ENCODE peak calls at places on chromosomes 11 and 22, in four cellular contexts. J, G, A and N are unnamed samples.

GRCh38 chr11:126476256-126476970 is 120.9 kb downstream of the ST3GAL4 start:
- DNase-seq in J (no peak), A (no peak), G (no peak), N (no peak)

GRCh38 chr22:20422271-20422958 is 15.2 kb downstream of the SCARF2 start:
- DNase-seq in J (no peak), G (no peak), A (no peak), N (no peak)

GRCh38 chr22:36692280-36692679 is 11.3 kb downstream of the CACNG2 start:
- DNase-seq in A (no peak), G (no peak), J (no peak), N (no peak)

GRCh38 chr22:37203354-37204044 is 8.8 kb downstream of the SSTR3 start:
- DNase-seq in A (peak), J (no peak), G (no peak), N (no peak)

GRCh38 chr22:30305906-30306628 is 16.8 kb upstream of the CASTOR1 start:
- DNase-seq in G (no peak), A (no peak), J (no peak), N (no peak)

GRCh38 chr11:62497132-62497915 is 49.3 kb downstream of the AHNAK start:
- DNase-seq in J (peak), G (peak), A (peak), N (peak)

GRCh38 chr22:35349704-35350538 is 31.0 kb upstream of the HMOX1 start:
- DNase-seq in J (no peak), G (no peak), A (no peak), N (no peak)

GRCh38 chr22:41600976-41601375 is 11.3 kb upstream of the PMM1 start:
- DNase-seq in G (no peak), J (no peak), A (no peak), N (no peak)

GRCh38 chr11:11252403-11252802 is 100.6 kb downstream of the CSNK2A3 start:
- DNase-seq in J (no peak), A (no peak), G (no peak), N (no peak)

GRCh38 chr11:16226245-16226644 is 130.1 kb downstream of the SOX6 start:
- DNase-seq in A (no peak), G (no peak), J (no peak), N (peak)

GRCh38 chr22:29359469-29359868 is 28.9 kb downstream of the AP1B1 start:
- DNase-seq in G (no peak), J (peak), A (peak), N (peak)

GRCh38 chr11:1271406-1271805 is 38.0 kb downstream of the TOLLIP start:
- DNase-seq in A (no peak), J (no peak), G (no peak), N (no peak)

GRCh38 chr11:3058753-3059664 is 1.8 kb upstream of the CARS1 start:
- DNase-seq in J (peak), A (peak), G (no peak), N (peak)

GRCh38 chr11:74094393-74094792 is 76.4 kb downstream of the C2CD3 start:
- DNase-seq in G (no peak), J (no peak), A (no peak), N (no peak)

GRCh38 chr22:47534150-47535133 is 772.0 kb downstream of the TBC1D22A start:
- DNase-seq in J (no peak), A (no peak), G (no peak), N (no peak)

GRCh38 chr11:5807580-5807979 is 1.1 kb upstream of the OR52N2 start:
- DNase-seq in J (peak), G (no peak), A (no peak), N (peak)

GRCh38 chr11:60914620-60915249 is 777 bp downstream of the TMEM109 start:
- DNase-seq in A (peak), J (no peak), G (no peak), N (no peak)

GRCh38 chr11:16606784-16607674 is 131.4 kb upstream of the C11orf58 start:
- DNase-seq in G (no peak), J (peak), A (peak), N (no peak)

GRCh38 chr22:38259370-38259769 is 13.4 kb downstream of the TMEM184B start:
- DNase-seq in J (no peak), G (no peak), A (no peak), N (no peak)

GRCh38 chr11:128156486-128156885 is 430.9 kb downstream of the ETS1 start:
- DNase-seq in G (no peak), A (no peak), J (no peak), N (no peak)

GRCh38 chr22:37639070-37639760 is at the start of gene SH3BP1:
- DNase-seq in G (no peak), J (peak), A (peak), N (peak)

GRCh38 chr22:40518840-40519239 is 117.7 kb downstream of the MRTFA start:
- DNase-seq in G (no peak), J (no peak), A (no peak), N (no peak)

GRCh38 chr11:62125316-62125715 is 1.5 kb downstream of the INCENP start:
- DNase-seq in A (peak), G (no peak), J (no peak), N (no peak)

GRCh38 chr11:116379185-116379828 is 393.5 kb downstream of the BUD13 start:
- DNase-seq in G (no peak), J (peak), A (peak), N (peak)

GRCh38 chr11:25317221-25317620 is 820.4 kb downstream of the LUZP2 start:
- DNase-seq in J (no peak), A (no peak), G (no peak), N (no peak)

GRCh38 chr22:17773606-17774205 is 563 bp downstream of the BID start:
- DNase-seq in G (no peak), A (peak), J (peak), N (peak)

GRCh38 chr11:7204778-7205177 is 46.9 kb upstream of the SYT9 start:
- DNase-seq in G (no peak), A (no peak), J (no peak), N (no peak)

GRCh38 chr11:133907216-133907615 is 49.6 kb downstream of the IGSF9B start:
- DNase-seq in A (no peak), G (no peak), J (no peak), N (no peak)

GRCh38 chr22:44448271-44448780 is 49.7 kb downstream of the RTL6 start:
- DNase-seq in G (no peak), J (no peak), A (no peak), N (no peak)

GRCh38 chr11:33319965-33320813 is 63.0 kb downstream of the HIPK3 start:
- DNase-seq in J (no peak), A (no peak), G (no peak), N (no peak)

GRCh38 chr11:111871693-111872161 is 346 bp upstream of the ALG9 start:
- DNase-seq in J (no peak), G (no peak), A (no peak), N (no peak)

GRCh38 chr11:72741429-72741833 is 10.8 kb downstream of the ARAP1 start:
- DNase-seq in G (no peak), J (no peak), A (peak), N (peak)

GRCh38 chr11:62816567-62816966 is 11.3 kb upstream of the NXF1 start:
- DNase-seq in G (no peak), A (no peak), J (no peak), N (no peak)

GRCh38 chr11:61477734-61478148 is 30.8 kb upstream of the LRRC10B start:
- DNase-seq in J (peak), A (peak), G (no peak), N (no peak)

GRCh38 chr11:43786016-43786415 is 94.6 kb upstream of the ALKBH3 start:
- DNase-seq in A (no peak), G (no peak), J (no peak), N (no peak)

GRCh38 chr11:43787823-43788222 is 92.8 kb upstream of the ALKBH3 start:
- DNase-seq in A (no peak), J (no peak), G (no peak), N (no peak)

GRCh38 chr11:43790444-43790794 is 90.2 kb upstream of the ALKBH3 start:
- DNase-seq in G (no peak), A (no peak), J (no peak), N (no peak)

GRCh38 chr11:43788394-43788793 is 92.2 kb upstream of the ALKBH3 start:
- DNase-seq in A (no peak), G (no peak), J (no peak), N (no peak)

GRCh38 chr11:43789700-43790443 is 90.8 kb upstream of the ALKBH3 start:
- DNase-seq in J (no peak), A (no peak), G (no peak), N (no peak)
- TF ChIP-seq ETV6 in J (no peak), A (no peak), G (no peak), N (no peak)

DNA sequence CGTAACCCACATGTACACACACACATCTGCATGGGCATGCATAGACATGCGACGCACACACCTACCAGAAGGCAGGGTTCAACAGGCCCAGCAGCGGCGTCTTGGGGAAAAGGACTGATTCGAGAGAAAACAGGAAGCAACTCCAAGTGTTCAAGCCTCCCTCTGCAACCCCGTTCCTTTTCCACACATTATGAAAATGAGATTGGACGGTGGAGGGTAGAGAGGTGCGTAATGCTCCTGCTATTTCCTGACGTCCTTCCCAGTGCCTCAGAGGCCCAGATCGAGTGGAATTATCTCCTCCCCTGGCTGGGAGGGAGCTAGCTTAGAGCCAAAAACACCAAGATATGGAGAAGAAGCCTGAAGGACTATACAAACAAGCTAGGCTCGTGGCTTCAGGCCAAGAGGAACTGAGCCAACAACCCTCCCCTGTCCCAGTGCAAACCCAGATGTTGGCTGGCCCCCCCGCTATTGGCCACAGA is 289.2 kb downstream of the MN1 start:
- DNase-seq in A (no peak), J (no peak), G (no peak), N (no peak)
- TF ChIP-seq ETV6 in A (no peak), J (no peak), G (no peak), N (no peak)

GRCh38 chr11:47182380-47182779 is 3.9 kb downstream of the PACSIN3 start:
- DNase-seq in A (no peak), J (no peak), G (no peak), N (no peak)
- TF ChIP-seq ETV6 in A (no peak), J (no peak), G (no peak), N (no peak)

GRCh38 chr11:120182357-120182756 is 28.5 kb upstream of the OAF start:
- DNase-seq in A (no peak), J (no peak), G (no peak), N (no peak)
- TF ChIP-seq ETV6 in A (no peak), J (no peak), G (no peak), N (no peak)

GRCh38 chr11:125330462-125331325 is 165.4 kb downstream of the FEZ1 start:
- DNase-seq in A (no peak), G (no peak), J (no peak), N (no peak)
- TF ChIP-seq ETV6 in A (no peak), G (no peak), J (no peak), N (no peak)

GRCh38 chr11:92225206-92225562 is 566 bp downstream of the FAT3 start:
- DNase-seq in G (no peak), J (no peak), A (no peak), N (no peak)
- TF ChIP-seq ETV6 in G (no peak), J (no peak), A (no peak), N (no peak)

DNA sequence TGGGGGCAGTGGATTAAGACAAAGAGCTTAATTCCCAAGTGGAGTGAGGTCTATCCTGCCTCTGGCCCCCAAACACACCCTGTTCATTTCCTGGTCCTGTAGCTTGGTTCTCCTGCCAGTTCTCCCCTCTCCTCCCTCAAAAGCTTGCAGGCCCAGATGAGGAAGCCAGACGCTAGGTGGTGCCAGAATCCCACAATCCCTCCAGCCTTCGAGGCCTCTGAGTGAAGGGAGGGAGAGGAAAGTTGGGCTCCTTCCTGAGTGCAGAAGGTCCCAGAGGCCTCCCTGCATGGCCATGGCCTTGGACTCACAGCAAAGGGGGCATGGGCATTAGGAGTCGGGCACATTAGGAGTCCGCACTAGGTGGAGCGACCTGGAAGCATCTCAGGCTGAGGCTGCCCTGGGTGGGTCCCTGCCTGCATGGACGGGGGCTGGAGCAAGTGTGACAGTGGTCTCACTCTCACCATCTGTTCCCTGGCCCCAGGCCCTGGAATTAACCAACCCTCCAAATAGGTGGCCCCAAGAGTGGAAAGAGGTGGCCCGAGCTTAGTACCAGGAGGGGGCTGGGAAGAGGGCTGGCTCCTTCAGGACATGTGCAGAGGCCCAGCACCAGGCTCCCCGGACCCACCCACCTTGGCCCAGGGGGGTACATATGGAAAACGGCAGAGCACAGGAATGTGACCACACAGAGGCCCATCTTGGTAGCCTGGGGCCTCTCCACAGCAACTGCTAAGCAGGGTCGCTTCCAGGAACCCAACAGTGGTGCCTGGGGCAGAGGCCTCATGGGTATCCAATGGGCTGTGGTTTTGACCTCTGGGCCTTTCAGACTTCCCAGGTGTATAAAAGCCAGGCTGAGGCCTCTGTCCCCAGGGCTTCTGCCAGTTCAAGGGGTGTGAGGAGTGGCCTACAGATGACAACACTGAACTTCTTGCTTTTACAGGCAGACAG is 5.2 kb downstream of the FXYD2 start:
- DNase-seq in J (peak), A (peak), G (no peak), N (peak)
- TF ChIP-seq ETV6 in J (no peak), A (no peak), G (no peak), N (no peak)

GRCh38 chr11:28835790-28836189 is 727.6 kb downstream of the METTL15 start:
- DNase-seq in J (no peak), A (no peak), G (no peak), N (no peak)

GRCh38 chr11:28833670-28834069 is 725.5 kb downstream of the METTL15 start:
- DNase-seq in A (no peak), G (no peak), J (no peak), N (no peak)

GRCh38 chr11:28836285-28837081 is 728.3 kb downstream of the METTL15 start:
- DNase-seq in A (no peak), J (no peak), G (no peak), N (peak)

GRCh38 chr11:28835317-28835716 is 727.1 kb downstream of the METTL15 start:
- DNase-seq in G (no peak), J (no peak), A (no peak), N (no peak)

GRCh38 chr11:28834877-28835276 is 726.7 kb downstream of the METTL15 start:
- DNase-seq in G (no peak), A (no peak), J (no peak), N (no peak)
- TF ChIP-seq ETV6 in G (no peak), A (no peak), J (no peak), N (no peak)